ENCODE peak calls at places on chromosomes 7 and 10, in seven cellular contexts. M is HCT116, G is upper lobe of left lung, B is AG10803, N is activated B cell treated with CpG ODN at 0.5 μM for 24 hours, Z is Calu3, O is endothelial cell. E is an unnamed sample.

GRCh38 chr7:95545007-95545615 is 51.2 kb downstream of the PDK4 start:
- DNase-seq in M (peak), O (peak), G (no peak), Z (peak), B (peak), N (no peak), E (peak)

GRCh38 chr7:7820939-7821338 is 102.5 kb upstream of the RPA3 start:
- DNase-seq in M (no peak), Z (no peak), B (no peak), O (no peak), N (no peak), G (no peak), E (no peak)

GRCh38 chr7:73717025-73717807 is 2.3 kb downstream of the STX1A start:
- DNase-seq in O (no peak), Z (no peak), B (peak), M (no peak), G (no peak), N (no peak), E (no peak)

GRCh38 chr10:52571516-52572182 is 200.9 kb downstream of the MBL2 start:
- DNase-seq in M (no peak), G (no peak), Z (no peak), N (no peak), B (no peak), O (no peak), E (no peak)

GRCh38 chr7:10128748-10129147 is 844.9 kb upstream of the PHF14 start:
- DNase-seq in G (no peak), M (no peak), B (no peak), N (no peak), Z (peak), O (peak), E (no peak)

GRCh38 chr10:3813986-3814831 is 29.2 kb upstream of the KLF6 start:
- DNase-seq in O (no peak), N (no peak), Z (no peak), B (peak), M (no peak), G (no peak), E (no peak)

GRCh38 chr7:80135306-80136104 is 874 bp downstream of the GNAI1 start:
- DNase-seq in G (peak), B (peak), O (no peak), Z (peak), N (peak), M (no peak), E (no peak)

GRCh38 chr10:82576093-82576492 is 701.1 kb downstream of the NRG3 start:
- DNase-seq in G (no peak), B (no peak), O (no peak), N (no peak), Z (no peak), M (no peak), E (no peak)

GRCh38 chr10:116978906-116979305 is 26.1 kb downstream of the SHTN1 start:
- DNase-seq in O (no peak), Z (no peak), G (no peak), N (no peak), B (peak), M (no peak), E (no peak)

GRCh38 chr10:58019863-58020537 is 247.7 kb downstream of the IPMK start:
- DNase-seq in Z (no peak), B (no peak), M (no peak), G (no peak), O (no peak), N (no peak), E (no peak)

GRCh38 chr10:74991435-74991834 is 120.0 kb upstream of the SAMD8 start:
- DNase-seq in O (no peak), B (no peak), Z (peak), M (peak), N (no peak), G (no peak), E (peak)

GRCh38 chr7:118214051-118214832 is 10.3 kb upstream of the ANKRD7 start:
- DNase-seq in Z (peak), N (peak), O (peak), B (peak), M (no peak), G (peak), E (peak)

GRCh38 chr7:120337308-120337907 is 64.4 kb downstream of the KCND2 start:
- DNase-seq in B (no peak), N (no peak), M (peak), Z (peak), G (no peak), O (peak), E (no peak)

GRCh38 chr7:44787041-44787440 is 9.4 kb upstream of the PPIA start:
- DNase-seq in G (no peak), Z (no peak), M (no peak), O (no peak), N (no peak), B (no peak), E (no peak)

GRCh38 chr7:44470080-44470479 is 20.4 kb downstream of the NUDCD3 start:
- DNase-seq in O (no peak), Z (no peak), B (no peak), N (no peak), G (no peak), M (no peak), E (no peak)

GRCh38 chr7:2116903-2117680 is 115.7 kb downstream of the MAD1L1 start:
- DNase-seq in O (no peak), G (peak), B (peak), Z (no peak), M (no peak), N (no peak), E (no peak)

GRCh38 chr7:135712182-135712782 is 15.7 kb downstream of the SLC13A4 start:
- DNase-seq in O (no peak), N (no peak), M (no peak), Z (no peak), G (no peak), B (peak), E (no peak)

GRCh38 chr10:48667960-48668541 is 16.6 kb upstream of the WDFY4 start:
- DNase-seq in O (no peak), G (no peak), N (peak), M (no peak), B (no peak), Z (no peak), E (no peak)

GRCh38 chr10:102615361-102615760 is 28.9 kb upstream of the TRIM8 start:
- DNase-seq in N (no peak), G (no peak), M (no peak), O (peak), Z (no peak), B (no peak), E (no peak)
- TF ChIP-seq CTCF in N (no peak), G (peak), M (peak), O (peak), Z (peak), B (peak), E (peak)

DNA sequence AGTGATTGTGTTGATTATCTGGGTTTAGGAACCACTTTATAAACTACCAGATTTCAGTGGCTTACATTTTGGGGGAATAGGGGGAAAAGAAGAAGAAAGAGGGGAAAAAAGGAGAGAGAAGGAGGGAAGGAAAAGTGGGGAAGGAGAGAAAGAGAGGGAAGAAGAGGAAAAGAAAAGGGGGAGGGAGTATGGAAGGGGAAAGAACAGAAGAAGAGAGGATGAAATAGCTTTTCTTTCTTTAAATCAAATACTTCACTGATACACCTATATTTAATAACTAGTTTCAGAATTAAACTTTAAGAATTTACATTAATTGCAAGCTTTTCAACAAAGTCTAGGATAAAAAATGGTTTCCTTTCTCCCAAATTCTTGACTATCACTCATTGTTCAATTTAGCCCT is 289.6 kb downstream of the SDHAF3 start:
- DNase-seq in O (no peak), Z (no peak), M (no peak), N (no peak), B (no peak), G (no peak), E (no peak)
- TF ChIP-seq CTCF in O (no peak), Z (no peak), M (no peak), N (no peak), B (no peak), G (no peak), E (no peak)

DNA sequence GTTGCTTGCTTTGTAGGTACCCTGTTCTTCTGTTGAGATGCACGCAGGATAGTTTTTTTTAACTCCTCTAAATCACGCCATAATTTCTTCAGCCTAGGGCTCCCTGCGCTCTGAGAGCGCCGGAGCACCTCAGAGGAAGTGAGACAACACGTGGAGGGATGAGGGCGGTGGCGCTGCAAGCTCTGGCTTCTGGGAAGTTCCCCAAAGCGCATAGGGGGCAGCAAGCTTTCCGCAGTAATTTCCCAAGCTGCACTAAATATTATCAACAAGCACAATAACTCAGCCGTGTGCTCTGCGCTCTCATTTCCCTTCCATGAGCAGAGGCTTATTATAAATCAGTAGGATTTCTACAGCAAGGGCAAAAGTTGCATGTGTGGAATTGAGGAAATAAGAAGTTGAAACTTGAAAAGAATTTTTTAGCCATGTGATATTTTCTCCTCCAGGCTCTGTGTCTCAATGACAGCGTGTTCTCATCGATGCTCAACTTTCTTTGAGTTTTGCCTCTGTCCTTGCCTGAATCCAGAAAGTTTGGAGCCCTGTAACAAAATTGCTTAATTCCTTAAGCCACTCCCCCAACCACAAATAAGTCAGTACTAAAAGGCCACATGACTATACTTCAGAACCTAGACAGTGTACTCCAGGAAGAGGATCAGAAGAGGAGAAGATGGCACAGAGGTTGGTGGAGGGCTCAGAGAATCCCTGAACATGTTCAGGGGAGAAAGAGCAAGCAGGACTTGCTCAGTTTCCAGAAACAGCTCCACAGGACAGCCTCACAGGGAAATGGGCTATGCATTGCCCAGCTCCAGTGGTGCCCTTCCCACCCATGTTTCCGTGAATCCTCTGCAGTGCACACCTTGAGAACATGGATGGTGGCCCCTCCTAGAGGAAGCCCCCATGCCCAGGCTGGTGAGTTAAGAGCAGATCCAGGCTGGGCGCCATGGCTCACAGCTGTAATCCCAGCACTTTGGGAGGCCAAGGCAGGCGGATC is 221.5 kb upstream of the GHITM start:
- DNase-seq in N (no peak), B (no peak), M (peak), O (no peak), G (no peak), Z (no peak), E (no peak)
- TF ChIP-seq CTCF in N (no peak), B (no peak), M (peak), O (no peak), G (no peak), Z (no peak), E (no peak)

DNA sequence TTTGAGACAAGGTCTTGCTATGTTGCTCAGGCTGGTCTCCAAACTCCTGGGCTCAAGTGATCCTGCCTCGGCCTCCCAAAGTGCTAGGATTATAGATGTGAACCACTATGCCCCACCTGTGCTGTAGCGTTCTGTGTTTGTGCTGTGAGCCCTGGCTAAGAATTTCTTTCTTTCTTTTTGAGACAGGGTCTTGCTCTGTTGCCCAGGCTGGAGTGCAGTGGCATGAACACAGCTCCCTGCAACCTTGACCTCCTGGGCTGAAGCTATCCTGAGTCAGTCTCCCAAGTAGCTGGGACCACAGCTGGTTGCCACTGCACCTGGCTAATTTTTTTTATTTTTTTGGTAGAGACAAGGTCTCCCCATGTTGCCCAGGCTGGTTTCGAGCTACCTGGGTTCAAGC is 11.4 kb downstream of the TSPAN13 start:
- DNase-seq in O (no peak), B (no peak), M (no peak), Z (no peak), G (no peak), N (no peak), E (no peak)
- TF ChIP-seq CTCF in O (no peak), B (no peak), M (no peak), Z (no peak), G (no peak), N (no peak), E (no peak)

GRCh38 chr7:47807756-47808155 is 140.5 kb downstream of the PKD1L1 start:
- DNase-seq in O (no peak), N (no peak), M (no peak), B (no peak), Z (no peak), G (no peak), E (no peak)
- TF ChIP-seq CTCF in O (no peak), N (no peak), M (peak), B (no peak), Z (peak), G (no peak), E (no peak)

GRCh38 chr10:77391605-77392235 is 245.9 kb downstream of the KCNMA1 start:
- DNase-seq in B (peak), G (no peak), O (peak), M (peak), N (no peak), Z (peak), E (peak)
- TF ChIP-seq CTCF in B (peak), G (peak), O (peak), M (peak), N (no peak), Z (peak), E (peak)

DNA sequence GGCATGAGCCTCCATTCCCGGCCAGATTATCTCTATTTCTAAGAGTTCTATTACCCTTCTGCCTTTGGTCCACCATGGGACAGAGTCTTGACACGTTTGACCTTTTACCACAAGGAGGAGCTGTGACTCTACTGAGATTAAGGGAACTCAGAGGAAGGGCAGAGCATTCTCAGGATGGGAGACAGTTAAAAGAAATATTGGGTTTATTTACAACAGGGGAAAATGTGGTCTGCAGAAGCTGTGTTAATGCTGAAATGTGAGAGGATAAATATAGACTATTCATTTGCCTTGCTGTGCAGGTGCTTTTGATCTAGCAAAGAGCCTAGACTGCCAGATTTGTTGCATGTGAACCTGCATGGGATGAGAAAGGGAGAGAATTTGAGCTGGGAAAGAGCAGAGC is 45.8 kb upstream of the PRSS58 start:
- DNase-seq in M (peak), G (no peak), O (peak), N (no peak), Z (no peak), B (no peak), E (no peak)
- TF ChIP-seq CTCF in M (peak), G (no peak), O (peak), N (no peak), Z (peak), B (no peak), E (peak)

GRCh38 chr7:84017653-84018052 is 176.9 kb downstream of the SEMA3A start:
- DNase-seq in N (no peak), G (no peak), B (no peak), M (no peak), Z (no peak), O (no peak), E (no peak)
- TF ChIP-seq CTCF in N (no peak), G (no peak), B (no peak), M (no peak), Z (no peak), O (no peak), E (no peak)

E was measured in HFFc6.